ENCODE peak calls at places on chromosomes 3 and 15, in ten cellular contexts. U is HEK293T; A is AG08395; R is CD8-positive, alpha-beta memory T cell; Q is heart left ventricle; Y is ELR; J is hippocampal formation; P is AG04450; B is NAMALWA; H is RPMI7951. X is an unnamed sample.

GRCh38 chr15:67025719-67026118 is 39.7 kb upstream of the SMAD3 start:
- DNase-seq in U (no peak), A (peak), R (no peak), Q (peak), Y (peak), J (no peak), P (no peak), B (no peak), H (peak), X (no peak)

GRCh38 chr3:55483196-55484095 is 3.7 kb downstream of the WNT5A start:
- DNase-seq in U (no peak), A (no peak), R (no peak), Q (no peak), Y (peak), J (no peak), P (no peak), B (no peak), H (no peak), X (no peak)

GRCh38 chr3:106635271-106635670 is 742.0 kb upstream of the CCDC54 start:
- DNase-seq in U (no peak), A (peak), R (no peak), Q (no peak), Y (peak), J (no peak), P (peak), B (no peak), H (peak), X (no peak)

GRCh38 chr3:184815046-184815930 is 3.3 kb downstream of the VPS8 start:
- DNase-seq in U (no peak), A (peak), R (no peak), Q (no peak), Y (peak), J (no peak), P (peak), B (no peak), H (peak), X (no peak)

GRCh38 chr3:12938258-12938711 is 96.9 kb upstream of the RPL32 start:
- DNase-seq in U (no peak), A (peak), R (no peak), Q (peak), Y (no peak), J (no peak), P (peak), B (no peak), H (no peak), X (no peak)

GRCh38 chr3:126259411-126260391 is 79.3 kb upstream of the ALDH1L1 start:
- DNase-seq in U (peak), A (peak), R (no peak), Q (peak), Y (peak), J (peak), P (no peak), B (peak), H (peak), X (no peak)

GRCh38 chr15:70259030-70259424 is 161.3 kb upstream of the TLE3 start:
- DNase-seq in U (no peak), A (peak), R (peak), Q (peak), Y (peak), J (peak), P (peak), B (no peak), H (peak), X (no peak)

GRCh38 chr3:63934484-63934883 is 22.3 kb upstream of the SCAANT1 start:
- DNase-seq in U (no peak), A (no peak), R (peak), Q (no peak), Y (peak), J (no peak), P (no peak), B (no peak), H (no peak), X (no peak)

GRCh38 chr3:99925584-99925983 is 107.9 kb downstream of the CMSS1 start:
- DNase-seq in U (no peak), A (peak), R (no peak), Q (peak), Y (peak), J (no peak), P (peak), B (no peak), H (peak), X (no peak)

GRCh38 chr3:177333535-177334495 is 136.5 kb upstream of the TBL1XR1 start:
- DNase-seq in U (no peak), A (no peak), R (no peak), Q (peak), Y (no peak), J (no peak), P (no peak), B (no peak), H (peak), X (no peak)

GRCh38 chr3:53500165-53500777 is 5.9 kb downstream of the CACNA1D start:
- DNase-seq in U (no peak), A (no peak), R (no peak), Q (no peak), Y (no peak), J (no peak), P (no peak), B (no peak), H (no peak), X (no peak)

GRCh38 chr3:5563537-5564277 is 376.2 kb downstream of the EDEM1 start:
- DNase-seq in U (no peak), A (no peak), R (no peak), Q (no peak), Y (no peak), J (no peak), P (no peak), B (no peak), H (no peak), X (no peak)

GRCh38 chr3:4231041-4231440 is 72.1 kb upstream of the SETMAR start:
- DNase-seq in U (no peak), A (no peak), R (no peak), Q (no peak), Y (no peak), J (no peak), P (no peak), B (no peak), H (no peak), X (no peak)

X was measured in brain pericyte.